ENCODE peak calls at places on chromosomes 13 and 19, in seven cellular contexts. Z, J, X, M, A, Q and U are unnamed samples. For H3K79me1, the result is how much of the 10 kb centered on the place peaks cover.

GRCh38 chr13:46149272-46150133 is 32.5 kb downstream of the LCP1 start:
- DNase-seq in Z (no peak), J (no peak), X (no peak), M (no peak), A (no peak), Q (peak), U (peak)

GRCh38 chr19:33512021-33512420 is 9.6 kb downstream of the PEPD start:
- DNase-seq in Z (no peak), J (no peak), X (no peak), M (no peak), A (no peak), Q (no peak), U (no peak)

GRCh38 chr13:76884571-76885202 is 1.5 kb downstream of the KCTD12 start:
- DNase-seq in Z (no peak), J (peak), X (no peak), M (no peak), A (no peak), Q (no peak), U (peak)

GRCh38 chr19:11381535-11382369 is 2.4 kb downstream of the EPOR start:
- DNase-seq in Z (peak), J (peak), X (peak), M (peak), A (peak), Q (peak), U (peak)

GRCh38 chr13:75769141-75769905 is 133.2 kb downstream of the LMO7 start:
- DNase-seq in Z (no peak), J (no peak), X (no peak), M (no peak), A (no peak), Q (no peak), U (no peak)

GRCh38 chr19:54209058-54209747 is 8.5 kb downstream of the RPS9 start:
- DNase-seq in Z (no peak), J (no peak), X (peak), M (peak), A (peak), Q (peak), U (no peak)

GRCh38 chr19:16315825-16316505 is 8.7 kb upstream of the KLF2 start:
- DNase-seq in Z (no peak), J (peak), X (no peak), M (no peak), A (no peak), Q (peak), U (peak)

GRCh38 chr19:13692096-13692495 is 72.2 kb upstream of the MRI1 start:
- DNase-seq in Z (no peak), J (no peak), X (no peak), M (no peak), A (no peak), Q (no peak), U (peak)

GRCh38 chr19:13153627-13154240 is 3.5 kb downstream of the IER2 start:
- DNase-seq in Z (peak), J (no peak), X (no peak), M (no peak), A (peak), Q (no peak), U (no peak)

DNA sequence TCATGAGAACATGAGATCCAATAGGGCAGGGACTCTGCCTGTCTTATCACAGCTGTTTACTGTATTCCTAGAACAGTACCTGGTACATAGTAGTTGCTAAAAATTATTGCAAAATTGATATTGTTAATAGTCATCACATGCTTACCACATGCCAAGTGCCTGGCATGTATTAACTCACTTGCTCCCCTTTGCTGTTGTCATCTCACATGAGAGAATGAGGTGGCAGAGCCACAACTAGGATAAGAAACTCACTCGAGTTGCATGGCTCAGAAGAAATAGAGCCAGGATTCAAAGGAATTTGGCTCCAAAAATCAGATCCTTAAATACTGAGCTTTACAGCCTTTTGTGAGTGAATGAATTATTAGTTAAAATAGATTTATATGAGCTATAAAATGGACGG is 42.6 kb downstream of the B3GLCT start:
- DNase-seq in Z (no peak), J (no peak), X (no peak), M (no peak), A (no peak), Q (no peak), U (no peak)
- H3K79me1 ChIP-seq in Z (under half), J (under half), X (under half), M (under half), A (under half), Q (under half), U (under half)

GRCh38 chr13:96533408-96533807 is 443.5 kb downstream of the HS6ST3 start:
- DNase-seq in Z (no peak), J (no peak), X (no peak), M (no peak), A (no peak), Q (no peak), U (no peak)
- H3K79me1 ChIP-seq in Z (under half), J (under half), X (under half), M (under half), A (under half), Q (under half), U (under half)

GRCh38 chr19:17933414-17934129 is 757 bp downstream of the CCDC124 start:
- DNase-seq in Z (no peak), J (peak), X (no peak), M (no peak), A (no peak), Q (peak), U (peak)

GRCh38 chr19:17929056-17929455 is 3.8 kb upstream of the CCDC124 start:
- DNase-seq in Z (no peak), J (no peak), X (no peak), M (no peak), A (no peak), Q (no peak), U (no peak)

GRCh38 chr19:17931532-17932191 is 1.2 kb upstream of the CCDC124 start:
- DNase-seq in Z (peak), J (peak), X (peak), M (peak), A (peak), Q (no peak), U (no peak)

GRCh38 chr19:17936379-17936778 is 3.6 kb downstream of the CCDC124 start:
- DNase-seq in Z (no peak), J (no peak), X (no peak), M (no peak), A (no peak), Q (no peak), U (no peak)

DNA sequence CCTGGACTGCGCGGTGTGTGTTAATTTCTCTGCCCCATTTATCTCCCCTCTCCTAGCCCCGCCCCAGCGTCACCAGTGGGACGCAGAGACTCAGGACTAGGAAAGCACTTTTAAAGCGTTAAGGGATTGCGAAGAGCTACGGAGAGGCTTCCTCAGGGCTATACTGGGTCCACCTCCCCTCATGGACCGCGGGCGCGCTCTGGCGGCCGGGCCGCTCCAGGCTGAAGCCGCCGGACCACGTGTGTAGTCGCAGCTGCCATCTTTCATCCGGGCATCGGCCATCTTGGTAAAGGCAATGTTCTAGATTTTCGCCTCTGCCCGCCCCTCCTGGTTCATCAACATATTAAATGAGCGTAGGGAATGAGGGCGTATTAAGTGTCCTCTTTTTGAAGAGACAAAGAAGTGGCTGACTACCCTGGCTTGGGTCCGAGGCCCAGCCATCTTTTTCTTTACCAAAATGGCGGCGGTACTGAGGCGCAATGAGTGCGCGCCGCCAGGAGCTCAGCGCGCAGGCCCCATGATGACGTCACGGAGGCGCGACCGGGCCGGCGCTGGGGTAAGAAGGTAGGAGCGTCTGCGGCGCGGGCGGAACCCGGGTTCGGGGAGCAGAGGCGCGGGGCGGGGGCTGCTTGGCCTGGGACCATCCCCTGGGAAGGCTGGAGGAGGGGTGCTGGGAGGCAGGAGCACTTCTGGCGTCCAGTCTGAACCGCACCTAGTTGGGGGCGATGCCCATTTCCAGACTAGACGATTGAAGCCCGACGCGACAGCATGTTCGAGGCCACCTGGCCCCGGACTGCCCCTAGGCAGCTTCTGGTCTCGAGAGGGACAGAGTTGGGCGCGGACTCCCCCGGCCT is at the start of gene CCDC124:
- DNase-seq in Z (peak), J (peak), X (peak), M (peak), A (peak), Q (peak), U (peak)
- H3K79me1 ChIP-seq in Z (under half), J (under half), X (under half), M (under half), A (under half), Q (under half), U (under half)

DNA sequence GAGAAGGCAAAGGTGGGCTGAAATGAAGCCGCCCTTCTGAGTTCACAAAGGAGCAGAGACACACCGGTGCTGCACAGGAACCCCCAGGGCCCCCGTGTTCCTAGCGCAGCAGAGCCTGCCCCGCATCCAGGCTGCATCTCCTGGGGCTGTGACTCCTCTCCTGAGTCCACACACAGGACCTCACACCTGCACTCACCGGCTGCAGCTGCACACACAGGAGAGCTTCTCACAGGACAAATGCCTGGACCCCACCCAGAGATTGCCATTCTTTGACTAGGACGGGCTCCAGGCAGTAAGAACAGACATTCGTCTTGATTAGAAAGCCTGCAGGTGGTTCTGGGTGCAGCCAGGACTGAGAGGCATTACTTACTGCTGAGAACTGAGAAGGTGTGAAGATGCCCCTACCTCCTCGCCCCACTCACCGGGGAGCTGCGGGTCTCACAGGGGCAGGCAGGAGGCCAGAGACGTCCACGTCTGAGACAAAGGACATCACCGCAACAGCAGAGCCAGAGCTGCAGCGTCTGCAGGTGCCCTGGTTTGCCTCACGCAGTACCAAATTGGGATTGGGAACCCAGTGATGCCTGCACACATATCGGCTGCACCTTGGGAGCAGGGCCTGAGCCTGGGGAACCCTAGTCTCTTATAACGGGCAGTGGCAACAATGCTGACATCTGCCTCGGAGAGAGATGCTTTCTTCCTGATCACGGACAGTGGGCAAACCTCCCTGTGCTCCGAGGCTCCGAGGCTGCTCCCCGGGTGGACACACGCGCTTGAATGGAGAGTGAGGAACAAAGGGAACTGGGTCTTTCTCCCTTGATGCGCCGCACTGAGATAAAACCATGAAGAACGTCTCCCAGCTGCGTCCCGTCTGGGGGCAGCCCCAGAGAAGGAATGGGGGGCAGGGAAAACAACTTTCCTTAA is 50.4 kb downstream of the RASA3 start:
- DNase-seq in Z (no peak), J (no peak), X (no peak), M (no peak), A (no peak), Q (no peak), U (no peak)
- H3K79me1 ChIP-seq in Z (under half), J (under half), X (under half), M (under half), A (under half), Q (under half), U (under half)

GRCh38 chr19:48955308-48955958 is 758 bp downstream of the BAX start:
- DNase-seq in Z (no peak), J (peak), X (no peak), M (no peak), A (no peak), Q (no peak), U (no peak)

GRCh38 chr19:48959341-48960239 is 4.9 kb downstream of the BAX start:
- DNase-seq in Z (no peak), J (no peak), X (no peak), M (no peak), A (no peak), Q (peak), U (no peak)

GRCh38 chr19:48961051-48961649 is 4.0 kb upstream of the FTL start:
- DNase-seq in Z (no peak), J (peak), X (peak), M (no peak), A (no peak), Q (no peak), U (no peak)

GRCh38 chr19:48954595-48955307 is at the start of gene BAX:
- DNase-seq in Z (peak), J (peak), X (peak), M (peak), A (peak), Q (peak), U (peak)

DNA sequence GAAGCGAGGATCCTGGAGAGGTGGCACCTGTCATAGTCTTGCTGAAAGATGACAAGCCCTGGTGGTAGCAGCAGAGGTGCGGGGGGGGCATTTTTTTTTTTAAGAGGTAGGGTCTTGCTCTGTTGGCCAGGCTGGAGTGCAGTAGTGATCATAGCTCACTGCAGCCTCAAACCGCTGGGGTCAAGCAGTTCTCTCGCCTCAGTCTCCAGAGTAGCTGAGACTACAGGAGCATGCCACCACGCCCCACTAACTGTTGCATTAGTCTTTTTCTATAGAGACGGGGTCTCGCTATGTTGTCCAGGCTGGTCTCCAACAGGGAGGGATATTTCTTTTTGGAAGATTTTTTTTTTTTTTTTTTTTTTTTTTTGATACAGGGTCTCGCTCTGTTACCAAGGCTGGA is 3.3 kb downstream of the BAX start:
- DNase-seq in Z (no peak), J (no peak), X (no peak), M (no peak), A (no peak), Q (no peak), U (no peak)
- H3K79me1 ChIP-seq in Z (under half), J (under half), X (under half), M (under half), A (under half), Q (under half), U (half or more)

DNA sequence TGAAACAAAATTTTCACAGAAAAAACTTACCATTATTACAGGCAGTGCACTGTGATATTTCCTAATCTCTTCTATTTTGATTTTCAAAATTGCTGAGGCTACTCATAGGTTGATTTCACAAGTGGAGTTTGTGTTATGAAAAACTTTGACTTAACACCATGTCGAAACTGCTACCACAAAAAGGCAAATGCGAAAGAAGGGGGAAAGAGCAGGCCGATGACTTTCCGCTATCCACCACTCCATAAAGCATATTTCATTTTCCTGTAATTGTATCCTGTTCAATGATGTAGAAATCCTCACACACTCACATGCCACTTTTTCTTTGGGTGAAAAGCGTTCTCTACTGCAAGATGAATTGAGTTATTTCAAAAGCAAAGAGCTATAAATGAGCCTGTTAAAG is 18.7 kb downstream of the KL start:
- DNase-seq in Z (no peak), J (no peak), X (no peak), M (no peak), A (no peak), Q (no peak), U (no peak)
- H3K79me1 ChIP-seq in Z (under half), J (under half), X (under half), M (under half), A (under half), Q (under half), U (under half)

DNA sequence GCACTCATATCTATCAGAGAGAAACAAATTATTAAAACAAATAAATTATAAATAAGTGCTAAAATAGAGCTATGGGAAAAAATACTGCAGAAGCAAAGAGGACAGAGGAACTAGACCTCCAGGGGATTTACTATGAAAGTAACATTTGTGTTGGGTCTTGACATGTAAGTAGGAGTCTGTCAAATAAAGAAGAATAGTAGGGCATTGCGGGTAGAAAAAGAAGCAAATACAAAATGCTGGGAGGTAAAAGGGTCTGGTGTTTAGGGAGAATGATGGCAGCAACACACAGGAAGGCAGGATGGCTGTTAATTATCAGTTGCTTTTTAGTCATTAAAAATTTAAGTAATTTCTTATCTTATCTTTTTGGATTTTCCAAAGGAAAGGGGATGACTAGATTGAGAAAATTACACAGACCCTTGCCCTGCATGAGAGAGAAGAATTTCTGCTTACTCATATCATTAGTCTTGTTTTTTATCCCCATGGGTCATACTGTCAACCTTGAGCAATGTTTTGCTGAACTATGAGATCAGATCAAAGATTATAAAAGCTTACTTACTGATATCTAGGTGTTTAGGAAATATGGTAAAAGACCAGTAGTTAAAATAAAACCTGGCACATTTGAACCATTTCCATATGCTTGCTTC is 472.7 kb downstream of the DIAPH3 start:
- DNase-seq in Z (no peak), J (peak), X (no peak), M (no peak), A (no peak), Q (peak), U (no peak)
- H3K79me1 ChIP-seq in Z (under half), J (under half), X (under half), M (under half), A (under half), Q (under half), U (under half)

GRCh38 chr13:99992912-99993311 is 11.3 kb downstream of the ZIC2 start:
- DNase-seq in Z (peak), J (no peak), X (no peak), M (no peak), A (no peak), Q (no peak), U (no peak)
- H3K79me1 ChIP-seq in Z (under half), J (under half), X (under half), M (under half), A (under half), Q (under half), U (under half)